ENCODE peak calls at places on chromosome 21, in six cellular contexts. X is K562, Q is A549, M is SK-N-SH, E is HCT116, R is Panc1. U is an unnamed sample. For H3K4me1, the result is how much of the 10 kb centered on the place peaks cover.

GRCh38 chr21:36929622-36930021 is 36.8 kb downstream of the HLCS start:
- DNase-seq in X (no peak), Q (no peak), M (no peak), E (no peak), R (no peak), U (peak)

GRCh38 chr21:36654341-36654740 is 44.6 kb upstream of the SIM2 start:
- DNase-seq in X (no peak), Q (no peak), M (no peak), E (no peak), R (no peak), U (no peak)

GRCh38 chr21:38619865-38620513 is 121.7 kb upstream of the ERG start:
- DNase-seq in X (no peak), Q (no peak), M (no peak), E (no peak), R (no peak), U (no peak)

GRCh38 chr21:37208056-37208705 is 59.0 kb downstream of the VPS26C start:
- DNase-seq in X (peak), Q (no peak), M (peak), E (no peak), R (no peak), U (no peak)

GRCh38 chr21:38056481-38056880 is 140.2 kb upstream of the KCNJ6 start:
- DNase-seq in X (no peak), Q (no peak), M (no peak), E (no peak), R (no peak), U (no peak)

GRCh38 chr21:26115346-26115745 is 55.2 kb downstream of the APP start:
- DNase-seq in X (no peak), Q (no peak), M (peak), E (no peak), R (no peak), U (no peak)

GRCh38 chr21:25625036-25625435 is 14.0 kb upstream of the JAM2 start:
- DNase-seq in X (no peak), Q (no peak), M (no peak), E (no peak), R (no peak), U (no peak)

GRCh38 chr21:34530264-34530663 is 18.3 kb upstream of the KCNE1 start:
- DNase-seq in X (no peak), Q (no peak), M (no peak), E (no peak), R (no peak), U (no peak)

GRCh38 chr21:25878334-25878733 is 143.6 kb downstream of the GABPA start:
- DNase-seq in X (no peak), Q (no peak), M (no peak), E (no peak), R (no peak), U (no peak)

GRCh38 chr21:36859744-36860501 is 106.5 kb downstream of the HLCS start:
- DNase-seq in X (peak), Q (peak), M (peak), E (no peak), R (peak), U (peak)

GRCh38 chr21:31176080-31176551 is 137.8 kb upstream of the KRTAP19-8 start:
- DNase-seq in X (no peak), Q (no peak), M (peak), E (no peak), R (no peak), U (no peak)

GRCh38 chr21:38646213-38646837 is 148.0 kb upstream of the ERG start:
- DNase-seq in X (no peak), Q (no peak), M (no peak), E (no peak), R (no peak), U (no peak)

GRCh38 chr21:34133802-34134201 is 60.4 kb downstream of the MRPS6 start:
- DNase-seq in X (peak), Q (no peak), M (no peak), E (no peak), R (no peak), U (peak)

GRCh38 chr21:38244407-38244787 is 12.4 kb upstream of the KCNJ15 start:
- DNase-seq in X (no peak), Q (no peak), M (no peak), E (no peak), R (no peak), U (no peak)

GRCh38 chr21:33434770-33435360 is 31.7 kb downstream of the IFNGR2 start:
- DNase-seq in X (no peak), Q (peak), M (no peak), E (no peak), R (no peak), U (no peak)

GRCh38 chr21:31236528-31236927 is 107.5 kb downstream of the TIAM1 start:
- DNase-seq in X (no peak), Q (no peak), M (no peak), E (no peak), R (no peak), U (no peak)

GRCh38 chr21:33018707-33019455 is 6.9 kb upstream of the OLIG2 start:
- DNase-seq in X (no peak), Q (no peak), M (no peak), E (no peak), R (no peak), U (no peak)

GRCh38 chr21:31008355-31008754 is 29.9 kb downstream of the KRTAP19-8 start:
- DNase-seq in X (no peak), Q (no peak), M (no peak), E (no peak), R (no peak), U (no peak)

GRCh38 chr21:31873275-31873695 is 465 bp downstream of the HUNK start:
- DNase-seq in X (no peak), Q (peak), M (peak), E (no peak), R (no peak), U (peak)

GRCh38 chr21:34899302-34899701 is 149.8 kb downstream of the RUNX1 start:
- DNase-seq in X (no peak), Q (no peak), M (no peak), E (no peak), R (no peak), U (no peak)

GRCh38 chr21:23921670-23922418 is 1685.4 kb downstream of the MRPL39 start:
- DNase-seq in X (peak), Q (no peak), M (no peak), E (no peak), R (no peak), U (no peak)

GRCh38 chr21:35189077-35189863 is 140.2 kb upstream of the RUNX1 start:
- DNase-seq in X (no peak), Q (no peak), M (peak), E (no peak), R (no peak), U (no peak)

GRCh38 chr21:33265664-33266049 is 510 bp upstream of the IL10RB start:
- DNase-seq in X (no peak), Q (no peak), M (no peak), E (no peak), R (no peak), U (peak)

GRCh38 chr21:26966978-26967913 is at the start of gene ADAMTS5:
- DNase-seq in X (no peak), Q (no peak), M (peak), E (no peak), R (no peak), U (peak)

GRCh38 chr21:32346951-32347350 is 45.9 kb downstream of the URB1 start:
- DNase-seq in X (no peak), Q (no peak), M (no peak), E (no peak), R (no peak), U (no peak)

GRCh38 chr21:25421327-25422028 is 185.8 kb downstream of the MRPL39 start:
- DNase-seq in X (no peak), Q (no peak), M (no peak), E (no peak), R (peak), U (peak)

GRCh38 chr21:31932470-31932764 is 59.6 kb downstream of the HUNK start:
- DNase-seq in X (no peak), Q (no peak), M (no peak), E (no peak), R (no peak), U (no peak)

GRCh38 chr21:26732442-26733221 is 112.6 kb downstream of the ADAMTS1 start:
- DNase-seq in X (no peak), Q (no peak), M (peak), E (no peak), R (no peak), U (peak)

GRCh38 chr21:35217504-35218060 is 168.5 kb upstream of the RUNX1 start:
- DNase-seq in X (no peak), Q (peak), M (no peak), E (peak), R (peak), U (peak)

GRCh38 chr21:36910581-36911307 is 55.7 kb downstream of the HLCS start:
- DNase-seq in X (no peak), Q (peak), M (peak), E (no peak), R (no peak), U (no peak)

GRCh38 chr21:38663282-38663681 is 142.4 kb upstream of the ETS2 start:
- DNase-seq in X (no peak), Q (no peak), M (no peak), E (no peak), R (no peak), U (no peak)

GRCh38 chr21:30257773-30258172 is 25.0 kb downstream of the KRTAP24-1 start:
- DNase-seq in X (peak), Q (no peak), M (peak), E (no peak), R (no peak), U (peak)

GRCh38 chr21:32131960-32132359 is 146.9 kb downstream of the MIS18A start:
- DNase-seq in X (peak), Q (peak), M (no peak), E (no peak), R (no peak), U (no peak)

GRCh38 chr21:35179990-35180557 is 131.0 kb upstream of the RUNX1 start:
- DNase-seq in X (no peak), Q (no peak), M (no peak), E (no peak), R (peak), U (no peak)

GRCh38 chr21:33951276-33952178 is 35.9 kb upstream of the ATP5PO start:
- DNase-seq in X (no peak), Q (no peak), M (no peak), E (no peak), R (no peak), U (no peak)

GRCh38 chr21:37658994-37659458 is 257.2 kb downstream of the KCNJ6 start:
- DNase-seq in X (peak), Q (peak), M (no peak), E (no peak), R (no peak), U (no peak)

GRCh38 chr21:32403201-32403701 is 9.3 kb upstream of the EVA1C start:
- DNase-seq in X (peak), Q (peak), M (peak), E (no peak), R (no peak), U (peak)

GRCh38 chr21:46243325-46243724 is 14.8 kb upstream of the LSS start:
- DNase-seq in X (no peak), Q (no peak), M (no peak), E (no peak), R (no peak), U (no peak)

GRCh38 chr21:46246345-46246744 is 17.8 kb upstream of the LSS start:
- DNase-seq in X (no peak), Q (no peak), M (no peak), E (no peak), R (no peak), U (no peak)

GRCh38 chr21:46243865-46244490 is 15.4 kb upstream of the LSS start:
- DNase-seq in X (no peak), Q (no peak), M (no peak), E (no peak), R (no peak), U (no peak)

GRCh38 chr21:46245213-46245915 is 16.8 kb upstream of the LSS start:
- DNase-seq in X (no peak), Q (no peak), M (no peak), E (no peak), R (no peak), U (no peak)

DNA sequence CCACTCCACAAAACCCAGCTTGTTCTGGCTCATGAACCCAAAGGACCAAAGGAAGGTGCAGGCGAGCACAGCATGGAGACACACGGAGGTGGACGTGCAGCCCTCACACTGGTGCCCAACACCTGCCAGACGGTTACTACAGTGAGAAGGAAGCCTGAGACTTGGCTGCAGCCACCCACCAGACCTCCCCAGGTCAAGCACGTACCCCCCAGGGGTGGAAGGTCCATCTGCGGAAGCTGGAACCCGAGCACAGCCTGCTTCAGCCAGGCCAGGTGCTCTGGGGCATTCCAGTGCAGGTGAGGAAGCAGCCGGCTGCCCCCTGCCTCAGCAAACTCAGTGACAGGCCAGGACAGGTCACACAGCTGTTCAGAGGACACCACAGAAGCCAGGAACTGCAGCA is 16.0 kb upstream of the LSS start:
- DNase-seq in X (no peak), Q (no peak), M (no peak), E (no peak), R (no peak), U (no peak)
- TF ChIP-seq REST in X (no peak), Q (no peak), M (no peak), E (no peak), R (no peak), U (no peak)

DNA sequence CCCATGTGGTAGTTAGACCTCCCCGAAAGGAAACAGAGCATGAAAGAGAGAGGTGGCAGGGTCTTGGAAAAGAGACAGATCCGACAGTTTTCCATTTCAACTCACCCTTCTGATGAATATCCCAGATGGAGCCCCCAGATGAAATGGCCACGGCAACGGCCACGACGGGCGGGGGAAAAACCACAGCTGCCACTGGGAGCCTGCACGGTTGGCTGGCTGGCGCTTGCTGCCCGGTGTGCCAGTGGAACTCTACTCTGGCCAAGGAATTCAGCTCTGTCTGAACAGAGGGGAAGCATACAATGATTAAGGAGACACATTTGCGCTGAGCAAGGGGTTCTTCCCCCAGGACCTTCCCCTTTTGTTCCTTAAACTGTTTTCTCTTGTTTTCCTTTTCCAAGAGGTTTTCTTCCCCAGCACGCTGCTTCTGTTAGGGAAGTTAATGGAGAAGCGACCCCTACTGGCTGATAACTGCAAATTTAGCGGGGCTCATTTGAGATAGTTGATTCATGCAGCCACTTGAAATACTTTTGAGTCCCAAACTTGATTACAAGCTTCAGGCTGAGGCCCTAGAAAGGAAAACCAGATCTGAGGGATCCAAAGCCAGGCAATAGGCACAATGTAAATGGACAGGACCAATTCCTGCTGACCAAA is 1122.5 kb downstream of the NCAM2 start:
- DNase-seq in X (peak), Q (no peak), M (no peak), E (no peak), R (no peak), U (peak)
- TF ChIP-seq CTCF in X (peak), Q (no peak), M (peak), E (no peak), R (peak), U (peak)

DNA sequence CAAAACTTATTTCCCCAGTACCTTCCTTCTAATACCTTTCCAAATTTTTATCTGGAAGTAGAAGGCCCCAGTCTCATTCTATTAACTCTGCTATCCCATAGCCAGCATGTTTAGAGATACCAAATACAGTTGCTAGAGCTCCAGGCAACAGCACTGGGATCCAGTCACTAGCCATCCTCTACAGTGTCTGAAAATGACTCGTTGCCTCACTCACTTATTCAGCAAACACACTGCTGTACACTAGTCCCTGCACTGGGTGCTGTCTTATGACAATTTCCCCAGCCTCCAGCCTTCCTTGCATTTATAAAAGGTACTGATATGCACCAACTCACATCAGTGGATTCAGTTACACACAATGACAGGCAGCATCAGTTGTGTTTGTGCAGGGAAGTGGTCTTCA is 179.0 kb downstream of the DSCAM start:
- DNase-seq in X (no peak), Q (no peak), M (no peak), E (no peak), R (no peak), U (no peak)
- H3K4me1 ChIP-seq in X (under half), Q (under half), M (under half), E (under half), R (under half), U (under half)

GRCh38 chr21:18041012-18041411 is 203.6 kb upstream of the CHODL start:
- DNase-seq in X (no peak), Q (no peak), M (peak), E (no peak), R (no peak), U (peak)
- TF ChIP-seq REST in X (no peak), Q (no peak), M (no peak), E (no peak), R (no peak), U (no peak)

DNA sequence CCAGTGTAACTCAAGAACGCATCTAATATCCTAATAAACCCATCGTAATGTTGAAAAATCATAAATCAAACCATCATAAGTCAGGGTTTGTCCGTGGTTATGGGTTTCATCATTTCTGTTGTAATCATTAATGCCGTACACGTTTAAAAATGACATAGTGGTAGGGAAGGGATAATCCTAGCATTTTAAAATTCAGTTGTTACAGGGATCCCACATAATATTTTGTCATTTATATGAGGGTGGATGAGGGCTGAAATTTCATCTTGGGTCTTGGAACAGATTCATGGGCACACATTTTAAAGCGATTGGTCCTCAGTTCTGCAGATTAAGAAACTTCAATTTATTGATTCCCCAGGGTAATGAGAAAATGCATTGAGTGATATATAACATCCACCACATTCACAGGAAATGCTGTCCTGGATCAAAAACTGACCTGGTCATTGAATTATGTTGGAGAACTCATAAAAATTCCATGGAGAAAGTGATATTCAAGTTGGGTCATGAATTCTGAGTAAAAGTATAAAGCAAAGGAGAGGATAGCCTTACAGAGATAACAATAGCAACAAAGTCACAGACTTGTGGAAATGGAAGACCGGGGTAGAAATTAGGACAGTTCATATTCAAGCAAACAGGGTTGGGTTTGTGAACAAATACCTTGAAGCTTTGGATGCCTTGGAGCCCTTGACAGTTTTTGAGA is 1527.3 kb upstream of the TPTE start:
- DNase-seq in X (peak), Q (no peak), M (no peak), E (no peak), R (peak), U (peak)
- TF ChIP-seq CTCF in X (no peak), Q (no peak), M (no peak), E (no peak), R (no peak), U (no peak)

DNA sequence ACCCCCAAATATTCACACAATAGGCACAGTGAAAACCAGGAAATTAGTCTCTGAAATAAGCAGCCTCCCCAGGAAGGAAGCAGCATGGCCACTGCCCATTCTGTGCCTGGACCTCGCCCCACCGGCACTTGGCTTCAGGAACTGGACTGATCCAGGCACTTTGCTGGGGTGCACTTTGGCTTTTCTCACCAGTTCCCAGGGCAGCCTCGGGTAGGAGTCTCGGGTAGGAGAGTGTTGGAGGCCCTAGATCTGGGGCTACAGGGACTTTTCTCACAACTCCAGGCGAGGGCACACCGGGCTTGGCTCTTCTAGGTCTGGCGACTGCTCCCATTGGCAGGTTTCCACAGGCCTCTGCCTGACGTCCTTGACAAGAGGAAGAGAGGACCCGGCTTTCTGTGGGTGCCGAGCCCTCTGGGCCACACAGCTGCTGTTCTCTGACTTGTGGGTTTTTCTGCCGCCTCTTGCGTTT is 18.7 kb downstream of the ADARB1 start:
- DNase-seq in X (no peak), Q (no peak), M (no peak), E (no peak), R (no peak), U (no peak)
- H3K4me1 ChIP-seq in X (under half), Q (under half), M (half or more), E (under half), R (under half), U (under half)

DNA sequence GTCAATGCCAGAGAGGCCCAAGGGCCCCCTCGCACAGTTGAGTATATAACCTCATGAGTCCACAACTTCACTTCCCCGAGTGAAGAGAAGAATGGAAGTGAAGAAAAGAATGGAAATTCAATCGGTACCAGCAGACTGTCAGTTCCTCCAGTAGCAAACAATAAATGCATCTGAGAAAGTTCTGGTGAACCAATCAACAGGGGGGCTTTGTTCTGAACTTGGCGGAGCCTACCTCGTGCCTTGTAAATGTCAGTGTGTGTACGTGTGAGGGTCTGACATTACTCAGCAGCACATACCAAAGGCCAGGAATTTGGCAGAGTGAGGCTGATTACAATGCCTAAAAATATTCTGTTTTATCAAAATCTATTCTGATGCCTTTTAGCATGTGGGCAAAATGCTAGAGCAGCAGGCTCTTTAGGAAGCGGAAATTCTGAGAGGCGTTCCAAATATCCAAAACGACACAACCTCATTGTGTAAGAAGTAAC is 238.5 kb downstream of the LTN1 start:
- DNase-seq in X (no peak), Q (no peak), M (no peak), E (no peak), R (no peak), U (no peak)
- TF ChIP-seq REST in X (no peak), Q (no peak), M (no peak), E (no peak), R (no peak), U (no peak)

GRCh38 chr21:42308914-42309752 is 6.1 kb downstream of the TFF3 start:
- DNase-seq in X (peak), Q (no peak), M (no peak), E (no peak), R (no peak), U (no peak)
- TF ChIP-seq CTCF in X (peak), Q (no peak), M (no peak), E (peak), R (no peak), U (no peak)

U was measured in GM23338.